ENCODE peak calls at places on chromosomes 7 and 10, in five cellular contexts. One of them, this sample, is unnamed.

GRCh38 chr7:12866237-12866636 is 178.8 kb downstream of the ARL4A start:
- DNase-seq in BJ: no peak
- DNase-seq in endothelial cell: no peak
- DNase-seq in GM13976: no peak
- DNase-seq in type B pancreatic cell: no peak
- DNase-seq in this sample: no peak

GRCh38 chr7:100190059-100190711 is 12.5 kb downstream of the STAG3 start:
- DNase-seq in BJ: peak
- DNase-seq in endothelial cell: no peak
- DNase-seq in GM13976: no peak
- DNase-seq in type B pancreatic cell: no peak
- DNase-seq in this sample: no peak

GRCh38 chr10:75272896-75273295 is 37.1 kb upstream of the COMTD1 start:
- DNase-seq in BJ: no peak
- DNase-seq in endothelial cell: no peak
- DNase-seq in GM13976: no peak
- DNase-seq in type B pancreatic cell: no peak
- DNase-seq in this sample: no peak

GRCh38 chr7:1533569-1534329 is 3.2 kb downstream of the MAFK start:
- DNase-seq in BJ: peak
- DNase-seq in endothelial cell: no peak
- DNase-seq in GM13976: peak
- DNase-seq in type B pancreatic cell: no peak
- DNase-seq in this sample: no peak

GRCh38 chr7:155540553-155540952 is 5.8 kb downstream of the CNPY1 start:
- DNase-seq in BJ: no peak
- DNase-seq in endothelial cell: no peak
- DNase-seq in GM13976: no peak
- DNase-seq in type B pancreatic cell: no peak
- DNase-seq in this sample: no peak

GRCh38 chr7:1544178-1544895 is 11.7 kb downstream of the TMEM184A start:
- DNase-seq in BJ: no peak
- DNase-seq in endothelial cell: no peak
- DNase-seq in GM13976: no peak
- DNase-seq in type B pancreatic cell: no peak
- DNase-seq in this sample: no peak

GRCh38 chr7:158268851-158269535 is 318.6 kb downstream of the PTPRN2 start:
- DNase-seq in BJ: no peak
- DNase-seq in endothelial cell: no peak
- DNase-seq in GM13976: no peak
- DNase-seq in type B pancreatic cell: no peak
- DNase-seq in this sample: peak

GRCh38 chr7:137579913-137580640 is 236.5 kb upstream of the PTN start:
- DNase-seq in BJ: peak
- DNase-seq in endothelial cell: no peak
- DNase-seq in GM13976: no peak
- DNase-seq in type B pancreatic cell: no peak
- DNase-seq in this sample: no peak

GRCh38 chr10:31926765-31927596 is 1.6 kb downstream of the ARHGAP12 start:
- DNase-seq in BJ: no peak
- DNase-seq in endothelial cell: no peak
- DNase-seq in GM13976: no peak
- DNase-seq in type B pancreatic cell: no peak
- DNase-seq in this sample: no peak

GRCh38 chr7:19122018-19122588 is 4.7 kb upstream of the TWIST1 start:
- DNase-seq in BJ: no peak
- DNase-seq in endothelial cell: no peak
- DNase-seq in GM13976: no peak
- DNase-seq in type B pancreatic cell: no peak
- DNase-seq in this sample: no peak

GRCh38 chr10:115417585-115418265 is 324.6 kb downstream of the ATRNL1 start:
- DNase-seq in BJ: peak
- DNase-seq in endothelial cell: peak
- DNase-seq in GM13976: peak
- DNase-seq in type B pancreatic cell: no peak
- DNase-seq in this sample: no peak

GRCh38 chr10:132506711-132507466 is 30.7 kb upstream of the INPP5A start:
- DNase-seq in BJ: peak
- DNase-seq in endothelial cell: no peak
- DNase-seq in GM13976: no peak
- DNase-seq in type B pancreatic cell: no peak
- DNase-seq in this sample: no peak

GRCh38 chr10:129416136-129416530 is 50.9 kb upstream of the MGMT start:
- DNase-seq in BJ: no peak
- DNase-seq in endothelial cell: no peak
- DNase-seq in GM13976: no peak
- DNase-seq in type B pancreatic cell: no peak
- DNase-seq in this sample: no peak

GRCh38 chr7:128206017-128206746 is 34.9 kb upstream of the LEP start:
- DNase-seq in BJ: no peak
- DNase-seq in endothelial cell: no peak
- DNase-seq in GM13976: no peak
- DNase-seq in type B pancreatic cell: peak
- DNase-seq in this sample: no peak
- TF ChIP-seq CTCF in BJ: no peak
- TF ChIP-seq CTCF in endothelial cell: no peak
- TF ChIP-seq CTCF in GM13976: no peak
- TF ChIP-seq CTCF in type B pancreatic cell: no peak
- TF ChIP-seq CTCF in this sample: no peak

DNA sequence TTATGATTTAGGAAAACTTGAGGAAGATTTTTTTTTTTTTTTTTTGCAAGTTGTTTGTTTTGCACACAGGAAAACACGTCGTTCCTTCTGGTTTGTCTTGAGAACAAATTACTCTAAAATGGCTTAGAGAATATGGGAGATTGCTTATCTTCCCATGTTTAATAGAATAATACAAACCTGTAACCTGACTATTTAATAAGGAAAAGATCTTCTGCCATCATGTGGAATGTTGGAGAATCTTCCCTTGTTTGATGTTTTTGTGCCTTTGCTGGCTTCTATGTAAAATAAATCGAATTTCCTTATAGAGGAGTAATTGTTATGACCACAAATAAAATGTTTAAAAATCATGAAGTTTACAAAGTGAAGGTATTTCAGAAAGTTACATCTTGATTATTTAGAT is 818.8 kb downstream of the GATA3 start:
- DNase-seq in BJ: no peak
- DNase-seq in endothelial cell: no peak
- DNase-seq in GM13976: no peak
- DNase-seq in type B pancreatic cell: no peak
- DNase-seq in this sample: no peak
- TF ChIP-seq CTCF in BJ: no peak
- TF ChIP-seq CTCF in endothelial cell: no peak
- TF ChIP-seq CTCF in GM13976: no peak
- TF ChIP-seq CTCF in type B pancreatic cell: peak
- TF ChIP-seq CTCF in this sample: no peak

GRCh38 chr10:113052076-113052830 is 102.2 kb downstream of the TCF7L2 start:
- DNase-seq in BJ: no peak
- DNase-seq in endothelial cell: no peak
- DNase-seq in GM13976: no peak
- DNase-seq in type B pancreatic cell: no peak
- DNase-seq in this sample: no peak
- TF ChIP-seq CTCF in BJ: no peak
- TF ChIP-seq CTCF in endothelial cell: no peak
- TF ChIP-seq CTCF in GM13976: no peak
- TF ChIP-seq CTCF in type B pancreatic cell: peak
- TF ChIP-seq CTCF in this sample: peak

DNA sequence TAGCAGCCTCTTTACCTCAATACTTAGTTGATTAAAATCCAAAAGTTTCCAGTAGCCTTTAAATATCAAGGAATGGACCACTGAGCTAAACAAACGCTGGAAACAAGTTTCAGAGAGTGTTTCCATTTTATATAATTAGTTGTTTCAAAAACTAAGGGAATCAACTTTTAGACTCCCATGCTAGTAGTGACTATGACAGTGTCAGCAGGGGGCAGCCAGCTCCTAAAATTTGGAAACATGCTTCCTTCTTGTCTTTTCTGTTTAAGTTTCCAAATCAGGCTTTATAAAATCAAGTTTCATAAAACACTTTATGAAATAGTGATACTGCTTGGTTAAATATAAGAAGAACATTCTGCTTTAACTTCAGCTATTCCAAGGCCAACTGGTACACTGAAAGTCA is 138.2 kb upstream of the TMEM229A start:
- DNase-seq in BJ: no peak
- DNase-seq in endothelial cell: peak
- DNase-seq in GM13976: no peak
- DNase-seq in type B pancreatic cell: no peak
- DNase-seq in this sample: no peak
- TF ChIP-seq CTCF in BJ: peak
- TF ChIP-seq CTCF in endothelial cell: no peak
- TF ChIP-seq CTCF in GM13976: peak
- TF ChIP-seq CTCF in type B pancreatic cell: peak
- TF ChIP-seq CTCF in this sample: peak

GRCh38 chr10:71713135-71714040 is 6.2 kb downstream of the C10orf105 start:
- DNase-seq in BJ: peak
- DNase-seq in endothelial cell: no peak
- DNase-seq in GM13976: no peak
- DNase-seq in type B pancreatic cell: no peak
- DNase-seq in this sample: no peak
- TF ChIP-seq CTCF in BJ: peak
- TF ChIP-seq CTCF in endothelial cell: no peak
- TF ChIP-seq CTCF in GM13976: no peak
- TF ChIP-seq CTCF in type B pancreatic cell: no peak
- TF ChIP-seq CTCF in this sample: no peak

DNA sequence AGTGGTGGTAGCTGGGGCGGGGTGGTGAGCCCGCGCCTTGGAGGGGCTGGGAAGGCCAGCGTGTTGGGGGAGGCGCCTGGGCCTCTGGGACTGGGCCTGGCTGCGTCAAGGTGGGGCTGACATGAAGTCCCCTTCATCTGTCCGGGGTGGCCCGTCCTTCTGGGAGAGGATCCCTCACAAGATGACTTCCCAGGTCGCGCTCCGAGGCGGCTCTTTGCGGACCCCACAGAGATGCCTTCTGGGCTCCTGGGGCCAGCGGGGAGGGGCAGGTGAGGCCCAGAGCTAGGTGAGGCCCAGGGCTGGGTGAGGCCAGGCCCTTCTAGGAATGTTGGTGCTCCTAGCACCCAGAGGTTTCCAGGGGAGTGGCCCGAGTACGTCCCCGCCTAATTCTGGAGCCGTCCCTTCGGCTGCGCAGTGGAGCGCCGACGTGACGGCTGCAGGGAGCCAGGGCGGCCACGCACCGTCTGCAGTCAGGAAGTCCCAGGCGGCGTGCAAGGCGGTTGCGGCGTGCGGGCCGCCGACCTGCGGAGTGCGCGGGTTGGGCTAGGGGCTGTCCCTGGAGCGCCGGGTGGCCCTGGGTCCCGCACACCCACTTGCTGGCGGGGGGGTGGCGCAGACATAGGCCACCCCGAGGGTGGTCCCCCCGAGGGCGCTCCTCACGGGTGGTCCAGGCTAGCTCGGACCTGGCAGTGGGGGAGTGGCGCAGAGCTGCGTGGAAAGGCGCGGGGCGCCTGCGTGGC is 58.3 kb upstream of the NUPR2 start:
- DNase-seq in BJ: no peak
- DNase-seq in endothelial cell: no peak
- DNase-seq in GM13976: no peak
- DNase-seq in type B pancreatic cell: peak
- DNase-seq in this sample: no peak
- TF ChIP-seq CTCF in BJ: no peak
- TF ChIP-seq CTCF in endothelial cell: no peak
- TF ChIP-seq CTCF in GM13976: no peak
- TF ChIP-seq CTCF in type B pancreatic cell: no peak
- TF ChIP-seq CTCF in this sample: no peak

DNA sequence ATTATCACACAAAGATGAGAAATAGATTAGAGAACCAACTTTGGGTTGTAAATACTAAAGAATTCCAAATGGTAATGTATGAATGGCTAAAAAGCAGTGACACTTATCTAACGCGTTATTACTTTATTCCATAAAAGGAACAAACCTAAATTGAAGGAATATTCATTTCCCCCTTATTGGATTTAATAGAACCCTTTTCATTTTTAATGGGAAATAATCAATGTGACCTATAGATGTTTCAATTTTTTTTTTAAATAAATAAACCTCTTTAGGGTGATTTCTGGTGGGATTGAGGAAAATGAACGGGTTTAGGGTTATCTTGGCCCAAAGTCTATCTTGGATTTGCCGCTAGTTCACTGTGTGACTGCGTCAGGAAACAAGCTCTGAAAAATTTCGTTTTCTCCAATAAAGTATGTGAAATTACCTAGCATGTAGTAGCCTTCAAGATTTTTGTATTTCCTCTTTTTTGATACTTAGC is 1.9 kb upstream of the ACBD5 start:
- DNase-seq in BJ: no peak
- DNase-seq in endothelial cell: no peak
- DNase-seq in GM13976: no peak
- DNase-seq in type B pancreatic cell: no peak
- DNase-seq in this sample: no peak
- TF ChIP-seq CTCF in BJ: no peak
- TF ChIP-seq CTCF in endothelial cell: no peak
- TF ChIP-seq CTCF in GM13976: no peak
- TF ChIP-seq CTCF in type B pancreatic cell: no peak
- TF ChIP-seq CTCF in this sample: no peak

DNA sequence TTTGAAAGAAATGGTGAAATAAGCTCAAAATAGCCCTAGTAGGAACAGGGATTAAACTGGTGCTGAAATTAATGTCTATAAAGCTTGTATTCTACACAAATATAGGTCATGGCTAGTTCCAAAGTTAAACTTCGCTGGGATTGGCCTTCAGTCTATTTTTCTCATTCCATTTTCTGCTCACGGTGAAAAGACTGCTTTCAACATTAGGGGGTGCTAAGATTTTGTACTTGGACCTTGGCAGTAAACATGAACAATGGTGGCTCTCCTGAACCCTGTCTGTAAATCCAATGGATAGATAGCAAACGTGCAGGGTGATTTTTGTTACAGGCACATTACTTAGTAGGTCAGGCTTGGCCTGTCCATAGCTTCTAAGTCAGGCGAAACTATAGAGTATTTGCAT is 36.0 kb upstream of the RSU1 start:
- DNase-seq in BJ: no peak
- DNase-seq in endothelial cell: no peak
- DNase-seq in GM13976: peak
- DNase-seq in type B pancreatic cell: no peak
- DNase-seq in this sample: no peak
- TF ChIP-seq CTCF in BJ: peak
- TF ChIP-seq CTCF in endothelial cell: no peak
- TF ChIP-seq CTCF in GM13976: no peak
- TF ChIP-seq CTCF in type B pancreatic cell: peak
- TF ChIP-seq CTCF in this sample: peak

GRCh38 chr10:105797234-105797890 is 1156.3 kb downstream of the SORCS3 start:
- DNase-seq in BJ: no peak
- DNase-seq in endothelial cell: no peak
- DNase-seq in GM13976: peak
- DNase-seq in type B pancreatic cell: no peak
- DNase-seq in this sample: no peak
- TF ChIP-seq CTCF in BJ: peak
- TF ChIP-seq CTCF in endothelial cell: peak
- TF ChIP-seq CTCF in GM13976: peak
- TF ChIP-seq CTCF in type B pancreatic cell: peak
- TF ChIP-seq CTCF in this sample: peak

This sample was measured in osteocyte.